ENCODE peak calls at places on chromosomes 6 and 20, in five cellular contexts. Z, P, O, V and F are unnamed samples.
A peak's percentile ranks its signal among the peaks of the same experiment; 100 is the strongest.

GRCh38 chr6:7996538-7997225 is 67.5 kb downstream of the BLOC1S5 start:
- DNase-seq in Z (no peak), P (no peak), O (no peak), V (no peak), F (no peak)

GRCh38 chr6:85058806-85059205 is 294.4 kb upstream of the TBX18 start:
- DNase-seq in Z (no peak), P (no peak), O (no peak), V (no peak), F (no peak)

GRCh38 chr6:52634211-52634610 is 36.7 kb upstream of the TMEM14A start:
- DNase-seq in Z (no peak), P (no peak), O (no peak), V (no peak), F (no peak)

GRCh38 chr6:151847064-151847463 is 39.6 kb downstream of the ESR1 start:
- DNase-seq in Z (no peak), P (no peak), O (no peak), V (no peak), F (no peak)

GRCh38 chr6:10262505-10262904 is 152.4 kb downstream of the TFAP2A start:
- DNase-seq in Z (no peak), P (no peak), O (no peak), V (no peak), F (no peak)

GRCh38 chr6:21523652-21524051 is 69.9 kb upstream of the SOX4 start:
- DNase-seq in Z (no peak), P (no peak), O (no peak), V (no peak), F (no peak)

GRCh38 chr20:23640018-23640872 is 2.5 kb upstream of the CST3 start:
- DNase-seq in Z (no peak), P (no peak), O (no peak), V (no peak), F (no peak)

GRCh38 chr6:35596448-35597442 is 84.0 kb upstream of the TULP1 start:
- DNase-seq in Z (peak; percentile 92), P (no peak), O (no peak), V (no peak), F (no peak)

GRCh38 chr6:10745116-10745515 is 2.5 kb upstream of the TMEM14B start:
- DNase-seq in Z (no peak), P (no peak), O (no peak), V (no peak), F (no peak)

GRCh38 chr6:167551634-167552630 is 227.0 kb downstream of the TTLL2 start:
- DNase-seq in Z (no peak), P (no peak), O (no peak), V (no peak), F (no peak)

GRCh38 chr6:5813625-5814027 is 193.1 kb downstream of the NRN1 start:
- DNase-seq in Z (no peak), P (no peak), O (no peak), V (no peak), F (no peak)

GRCh38 chr6:11044712-11045167 is 635 bp upstream of the ELOVL2 start:
- DNase-seq in Z (no peak), P (no peak), O (no peak), V (no peak), F (no peak)

GRCh38 chr20:48807586-48808381 is 20.0 kb downstream of the PREX1 start:
- DNase-seq in Z (no peak), P (peak; percentile 82), O (no peak), V (no peak), F (no peak)

GRCh38 chr6:71280701-71281100 is 7.9 kb upstream of the OGFRL1 start:
- DNase-seq in Z (no peak), P (no peak), O (no peak), V (no peak), F (no peak)

GRCh38 chr6:37432590-37432915 is 468 bp upstream of the CMTR1 start:
- DNase-seq in Z (no peak), P (no peak), O (no peak), V (no peak), F (no peak)

GRCh38 chr20:36624068-36624813 is 18.7 kb downstream of the RAB5IF start:
- DNase-seq in Z (no peak), P (no peak), O (no peak), V (no peak), F (no peak)

GRCh38 chr20:53678315-53678989 is 84.8 kb upstream of the ZNF217 start:
- DNase-seq in Z (no peak), P (no peak), O (no peak), V (no peak), F (no peak)

GRCh38 chr6:112372213-112372806 is 25.2 kb downstream of the RFPL4B start:
- DNase-seq in Z (peak; percentile 18), P (no peak), O (no peak), V (no peak), F (peak; percentile 10)

GRCh38 chr6:53327017-53327395 is 21.7 kb downstream of the ELOVL5 start:
- DNase-seq in Z (no peak), P (no peak), O (no peak), V (no peak), F (no peak)

GRCh38 chr20:54189630-54190029 is 15.8 kb upstream of the CYP24A1 start:
- DNase-seq in Z (no peak), P (no peak), O (no peak), V (no peak), F (no peak)

GRCh38 chr6:218153-219018 is 73.9 kb upstream of the DUSP22 start:
- DNase-seq in Z (no peak), P (no peak), O (no peak), V (no peak), F (no peak)

GRCh38 chr6:169906004-169906740 is 154.8 kb downstream of the ERMARD start:
- DNase-seq in Z (no peak), P (no peak), O (no peak), V (no peak), F (no peak)

GRCh38 chr6:5435449-5435848 is 174.1 kb downstream of the FARS2 start:
- DNase-seq in Z (no peak), P (no peak), O (no peak), V (no peak), F (peak; percentile 30)

GRCh38 chr20:63061051-63061531 is 54.3 kb upstream of the BHLHE23 start:
- DNase-seq in Z (no peak), P (no peak), O (no peak), V (no peak), F (no peak)

GRCh38 chr6:683742-684440 is 9.0 kb downstream of the EXOC2 start:
- DNase-seq in Z (no peak), P (no peak), O (no peak), V (no peak), F (no peak)

GRCh38 chr6:169168706-169169105 is 84.9 kb downstream of the THBS2 start:
- DNase-seq in Z (no peak), P (no peak), O (no peak), V (no peak), F (no peak)

GRCh38 chr6:124881898-124882579 is 80.2 kb upstream of the RNF217 start:
- DNase-seq in Z (no peak), P (no peak), O (no peak), V (no peak), F (no peak)

GRCh38 chr6:42769051-42769450 is 12.8 kb upstream of the BICRAL start:
- DNase-seq in Z (no peak), P (no peak), O (no peak), V (no peak), F (no peak)

GRCh38 chr6:155765275-155766194 is 309.9 kb upstream of the NOX3 start:
- DNase-seq in Z (no peak), P (no peak), O (no peak), V (no peak), F (peak; percentile 9)

GRCh38 chr6:37657117-37657886 is 40.4 kb downstream of the MDGA1 start:
- DNase-seq in Z (peak; percentile 47), P (no peak), O (no peak), V (no peak), F (peak; percentile 80)

GRCh38 chr6:139863964-139864363 is 489.5 kb upstream of the CITED2 start:
- DNase-seq in Z (no peak), P (no peak), O (no peak), V (no peak), F (no peak)

GRCh38 chr6:85047818-85048217 is 283.4 kb upstream of the TBX18 start:
- DNase-seq in Z (no peak), P (no peak), O (no peak), V (no peak), F (no peak)

GRCh38 chr6:105211831-105212230 is 32.0 kb upstream of the POPDC3 start:
- DNase-seq in Z (no peak), P (no peak), O (no peak), V (no peak), F (no peak)

GRCh38 chr6:88381289-88381642 is 215.1 kb upstream of the CNR1 start:
- DNase-seq in Z (no peak), P (no peak), O (no peak), V (peak; percentile 28), F (no peak)

GRCh38 chr6:64732888-64733287 is 974.1 kb downstream of the EYS start:
- DNase-seq in Z (no peak), P (no peak), O (no peak), V (no peak), F (no peak)

GRCh38 chr6:163780993-163781392 is 366.5 kb downstream of the QKI start:
- DNase-seq in Z (no peak), P (peak; percentile 78), O (no peak), V (no peak), F (no peak)

GRCh38 chr6:43833996-43834390 is 64.0 kb downstream of the VEGFA start:
- DNase-seq in Z (no peak), P (no peak), O (no peak), V (no peak), F (no peak)

DNA sequence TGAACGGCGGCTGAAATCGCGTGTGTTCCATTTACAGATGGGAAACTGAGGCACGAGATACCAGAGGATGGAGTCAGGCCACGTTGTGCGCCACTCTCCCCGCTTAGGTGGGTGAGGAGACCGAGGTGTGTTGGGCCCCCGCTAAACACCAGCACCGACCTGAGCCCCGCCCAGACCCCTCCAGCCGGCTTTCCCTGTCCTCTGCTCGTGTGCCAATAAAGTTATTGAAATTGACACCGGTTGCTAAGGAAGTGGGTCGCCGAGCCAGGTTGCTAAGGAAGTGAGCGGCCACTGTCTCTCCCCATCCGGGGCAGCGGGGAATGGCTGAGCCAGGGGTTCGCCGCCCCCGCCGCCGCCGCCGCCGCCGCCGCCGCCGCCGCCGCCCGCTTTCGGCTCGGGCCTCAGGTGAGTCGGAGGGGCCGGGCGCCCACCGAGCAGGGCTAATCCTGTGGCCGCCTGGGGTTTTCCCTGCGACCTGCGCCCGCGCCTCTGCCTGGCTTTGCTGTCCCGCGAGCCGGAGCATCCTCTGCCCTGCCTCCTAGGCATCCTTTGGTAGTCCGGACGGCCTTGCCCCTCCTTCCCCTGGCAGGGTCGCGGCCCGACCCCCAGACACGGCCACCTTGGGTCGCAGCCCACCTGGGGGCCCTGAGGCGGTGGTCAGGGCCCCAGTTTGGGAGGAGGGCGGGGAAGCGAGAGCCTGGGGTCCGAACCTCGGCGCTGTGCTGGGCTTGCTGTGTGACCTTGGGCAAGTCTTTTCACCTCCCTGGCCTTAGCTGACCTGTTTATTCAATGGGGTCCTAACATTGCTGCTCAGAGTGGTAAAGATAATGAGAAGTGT is at the start of gene KIF3B:
- DNase-seq in Z (peak; percentile 71), P (peak; percentile 91), O (peak; percentile 89), V (peak; percentile 89), F (peak; percentile 94)
- TF ChIP-seq POLR2A in Z (no peak), P (no peak), O (no peak), V (peak; percentile 35), F (peak; percentile 17)

GRCh38 chr6:31547727-31548422 is 467 bp downstream of the NFKBIL1 start:
- DNase-seq in Z (no peak), P (no peak), O (no peak), V (peak; percentile 66), F (no peak)
- TF ChIP-seq POLR2A in Z (no peak), P (no peak), O (no peak), V (no peak), F (no peak)

GRCh38 chr6:2970753-2971419 is 481 bp downstream of the SERPINB6 start:
- DNase-seq in Z (no peak), P (peak; percentile 93), O (no peak), V (peak; percentile 82), F (peak; percentile 56)
- TF ChIP-seq POLR2A in Z (no peak), P (no peak), O (no peak), V (no peak), F (peak; percentile 45)

GRCh38 chr6:26021350-26022165 is 59.0 kb downstream of the TRIM38 start:
- DNase-seq in Z (peak; percentile 95), P (peak; percentile 95), O (no peak), V (peak; percentile 94), F (peak; percentile 54)
- TF ChIP-seq POLR2A in Z (peak; percentile 98), P (no peak), O (peak; percentile 94), V (peak; percentile 90), F (peak; percentile 84)